ENCODE peak calls at places on chromosomes 3 and 15, in nine cellular contexts. One of them, this sample, is unnamed.

GRCh38 chr3:117788086-117788485 is 1078.5 kb downstream of the TUSC7 start:
- DNase-seq in kidney epithelial cell: peak
- DNase-seq in Kasumi-1: no peak
- DNase-seq in SK-N-SH: no peak
- DNase-seq in stimulated activated CD8-positive, alpha-beta memory T cell treated with anti-CD3 and anti-CD28 coated beads, Interleukin-7, amount 100 ng/mL, for 1 hour: no peak
- DNase-seq in suprapubic skin: no peak
- DNase-seq in iPS DF 19.7: no peak
- DNase-seq in CD4-positive, alpha-beta memory T cell: no peak
- DNase-seq in H4: peak
- DNase-seq in this sample: no peak

GRCh38 chr3:177624523-177625495 is 427.5 kb upstream of the TBL1XR1 start:
- DNase-seq in kidney epithelial cell: no peak
- DNase-seq in Kasumi-1: no peak
- DNase-seq in SK-N-SH: no peak
- DNase-seq in stimulated activated CD8-positive, alpha-beta memory T cell treated with anti-CD3 and anti-CD28 coated beads, Interleukin-7, amount 100 ng/mL, for 1 hour: no peak
- DNase-seq in suprapubic skin: no peak
- DNase-seq in iPS DF 19.7: no peak
- DNase-seq in CD4-positive, alpha-beta memory T cell: no peak
- DNase-seq in H4: no peak
- DNase-seq in this sample: no peak

GRCh38 chr3:30440147-30440604 is 166.2 kb upstream of the TGFBR2 start:
- DNase-seq in kidney epithelial cell: no peak
- DNase-seq in Kasumi-1: no peak
- DNase-seq in SK-N-SH: no peak
- DNase-seq in stimulated activated CD8-positive, alpha-beta memory T cell treated with anti-CD3 and anti-CD28 coated beads, Interleukin-7, amount 100 ng/mL, for 1 hour: no peak
- DNase-seq in suprapubic skin: no peak
- DNase-seq in iPS DF 19.7: no peak
- DNase-seq in CD4-positive, alpha-beta memory T cell: no peak
- DNase-seq in H4: no peak
- DNase-seq in this sample: no peak

GRCh38 chr3:135896613-135897012 is 68.9 kb upstream of the PPP2R3A start:
- DNase-seq in kidney epithelial cell: peak
- DNase-seq in Kasumi-1: no peak
- DNase-seq in SK-N-SH: no peak
- DNase-seq in stimulated activated CD8-positive, alpha-beta memory T cell treated with anti-CD3 and anti-CD28 coated beads, Interleukin-7, amount 100 ng/mL, for 1 hour: no peak
- DNase-seq in suprapubic skin: no peak
- DNase-seq in iPS DF 19.7: no peak
- DNase-seq in CD4-positive, alpha-beta memory T cell: no peak
- DNase-seq in H4: no peak
- DNase-seq in this sample: no peak

GRCh38 chr3:146469206-146470017 is at the start of gene PLSCR2:
- DNase-seq in kidney epithelial cell: peak
- DNase-seq in Kasumi-1: no peak
- DNase-seq in SK-N-SH: peak
- DNase-seq in stimulated activated CD8-positive, alpha-beta memory T cell treated with anti-CD3 and anti-CD28 coated beads, Interleukin-7, amount 100 ng/mL, for 1 hour: peak
- DNase-seq in suprapubic skin: peak
- DNase-seq in iPS DF 19.7: peak
- DNase-seq in CD4-positive, alpha-beta memory T cell: peak
- DNase-seq in H4: no peak
- DNase-seq in this sample: no peak

GRCh38 chr3:139327861-139328260 is 16.0 kb upstream of the MRPS22 start:
- DNase-seq in kidney epithelial cell: no peak
- DNase-seq in Kasumi-1: peak
- DNase-seq in SK-N-SH: no peak
- DNase-seq in stimulated activated CD8-positive, alpha-beta memory T cell treated with anti-CD3 and anti-CD28 coated beads, Interleukin-7, amount 100 ng/mL, for 1 hour: no peak
- DNase-seq in suprapubic skin: no peak
- DNase-seq in iPS DF 19.7: no peak
- DNase-seq in CD4-positive, alpha-beta memory T cell: no peak
- DNase-seq in H4: no peak
- DNase-seq in this sample: no peak

GRCh38 chr3:58962816-58963215 is 87.0 kb downstream of the CFAP20DC start:
- DNase-seq in kidney epithelial cell: no peak
- DNase-seq in Kasumi-1: no peak
- DNase-seq in SK-N-SH: no peak
- DNase-seq in stimulated activated CD8-positive, alpha-beta memory T cell treated with anti-CD3 and anti-CD28 coated beads, Interleukin-7, amount 100 ng/mL, for 1 hour: no peak
- DNase-seq in suprapubic skin: no peak
- DNase-seq in iPS DF 19.7: no peak
- DNase-seq in CD4-positive, alpha-beta memory T cell: no peak
- DNase-seq in H4: no peak
- DNase-seq in this sample: no peak

GRCh38 chr15:76898102-76898501 is 7.0 kb downstream of the SCAPER start:
- DNase-seq in kidney epithelial cell: no peak
- DNase-seq in Kasumi-1: no peak
- DNase-seq in SK-N-SH: no peak
- DNase-seq in stimulated activated CD8-positive, alpha-beta memory T cell treated with anti-CD3 and anti-CD28 coated beads, Interleukin-7, amount 100 ng/mL, for 1 hour: no peak
- DNase-seq in suprapubic skin: no peak
- DNase-seq in iPS DF 19.7: no peak
- DNase-seq in CD4-positive, alpha-beta memory T cell: no peak
- DNase-seq in H4: no peak
- DNase-seq in this sample: no peak

GRCh38 chr3:161081675-161082462 is 23.3 kb downstream of the B3GALNT1 start:
- DNase-seq in kidney epithelial cell: no peak
- DNase-seq in Kasumi-1: no peak
- DNase-seq in SK-N-SH: no peak
- DNase-seq in stimulated activated CD8-positive, alpha-beta memory T cell treated with anti-CD3 and anti-CD28 coated beads, Interleukin-7, amount 100 ng/mL, for 1 hour: no peak
- DNase-seq in suprapubic skin: no peak
- DNase-seq in iPS DF 19.7: no peak
- DNase-seq in CD4-positive, alpha-beta memory T cell: no peak
- DNase-seq in H4: no peak
- DNase-seq in this sample: no peak

GRCh38 chr15:36024066-36024465 is 478.1 kb upstream of the DPH6 start:
- DNase-seq in kidney epithelial cell: no peak
- DNase-seq in Kasumi-1: no peak
- DNase-seq in SK-N-SH: no peak
- DNase-seq in stimulated activated CD8-positive, alpha-beta memory T cell treated with anti-CD3 and anti-CD28 coated beads, Interleukin-7, amount 100 ng/mL, for 1 hour: no peak
- DNase-seq in suprapubic skin: no peak
- DNase-seq in iPS DF 19.7: no peak
- DNase-seq in CD4-positive, alpha-beta memory T cell: no peak
- DNase-seq in H4: no peak
- DNase-seq in this sample: no peak

GRCh38 chr3:52787246-52787645 is 7.3 kb upstream of the ITIH3 start:
- DNase-seq in kidney epithelial cell: no peak
- DNase-seq in Kasumi-1: no peak
- DNase-seq in SK-N-SH: no peak
- DNase-seq in stimulated activated CD8-positive, alpha-beta memory T cell treated with anti-CD3 and anti-CD28 coated beads, Interleukin-7, amount 100 ng/mL, for 1 hour: no peak
- DNase-seq in suprapubic skin: peak
- DNase-seq in iPS DF 19.7: no peak
- DNase-seq in CD4-positive, alpha-beta memory T cell: no peak
- DNase-seq in H4: no peak
- DNase-seq in this sample: no peak

GRCh38 chr3:186596568-186597287 is 16.1 kb upstream of the AHSG start:
- DNase-seq in kidney epithelial cell: no peak
- DNase-seq in Kasumi-1: no peak
- DNase-seq in SK-N-SH: no peak
- DNase-seq in stimulated activated CD8-positive, alpha-beta memory T cell treated with anti-CD3 and anti-CD28 coated beads, Interleukin-7, amount 100 ng/mL, for 1 hour: no peak
- DNase-seq in suprapubic skin: no peak
- DNase-seq in iPS DF 19.7: peak
- DNase-seq in CD4-positive, alpha-beta memory T cell: no peak
- DNase-seq in H4: peak
- DNase-seq in this sample: no peak

GRCh38 chr15:63492541-63493077 is 11.8 kb upstream of the USP3 start:
- DNase-seq in kidney epithelial cell: no peak
- DNase-seq in Kasumi-1: no peak
- DNase-seq in SK-N-SH: no peak
- DNase-seq in stimulated activated CD8-positive, alpha-beta memory T cell treated with anti-CD3 and anti-CD28 coated beads, Interleukin-7, amount 100 ng/mL, for 1 hour: no peak
- DNase-seq in suprapubic skin: no peak
- DNase-seq in iPS DF 19.7: no peak
- DNase-seq in CD4-positive, alpha-beta memory T cell: no peak
- DNase-seq in H4: peak
- DNase-seq in this sample: no peak

GRCh38 chr3:71127463-71128243 is 455.9 kb downstream of the FOXP1 start:
- DNase-seq in kidney epithelial cell: no peak
- DNase-seq in Kasumi-1: no peak
- DNase-seq in SK-N-SH: no peak
- DNase-seq in stimulated activated CD8-positive, alpha-beta memory T cell treated with anti-CD3 and anti-CD28 coated beads, Interleukin-7, amount 100 ng/mL, for 1 hour: no peak
- DNase-seq in suprapubic skin: no peak
- DNase-seq in iPS DF 19.7: no peak
- DNase-seq in CD4-positive, alpha-beta memory T cell: peak
- DNase-seq in H4: peak
- DNase-seq in this sample: no peak

GRCh38 chr3:171285287-171285686 is 174.9 kb downstream of the TNIK start:
- DNase-seq in kidney epithelial cell: no peak
- DNase-seq in Kasumi-1: no peak
- DNase-seq in SK-N-SH: no peak
- DNase-seq in stimulated activated CD8-positive, alpha-beta memory T cell treated with anti-CD3 and anti-CD28 coated beads, Interleukin-7, amount 100 ng/mL, for 1 hour: no peak
- DNase-seq in suprapubic skin: no peak
- DNase-seq in iPS DF 19.7: no peak
- DNase-seq in CD4-positive, alpha-beta memory T cell: no peak
- DNase-seq in H4: no peak
- DNase-seq in this sample: no peak

GRCh38 chr15:61796056-61796455 is 264.2 kb downstream of the VPS13C start:
- DNase-seq in kidney epithelial cell: no peak
- DNase-seq in Kasumi-1: no peak
- DNase-seq in SK-N-SH: no peak
- DNase-seq in stimulated activated CD8-positive, alpha-beta memory T cell treated with anti-CD3 and anti-CD28 coated beads, Interleukin-7, amount 100 ng/mL, for 1 hour: no peak
- DNase-seq in suprapubic skin: no peak
- DNase-seq in iPS DF 19.7: no peak
- DNase-seq in CD4-positive, alpha-beta memory T cell: no peak
- DNase-seq in H4: no peak
- DNase-seq in this sample: no peak

GRCh38 chr3:149555941-149556340 is 81.4 kb downstream of the TM4SF4 start:
- DNase-seq in kidney epithelial cell: no peak
- DNase-seq in Kasumi-1: no peak
- DNase-seq in SK-N-SH: no peak
- DNase-seq in stimulated activated CD8-positive, alpha-beta memory T cell treated with anti-CD3 and anti-CD28 coated beads, Interleukin-7, amount 100 ng/mL, for 1 hour: no peak
- DNase-seq in suprapubic skin: no peak
- DNase-seq in iPS DF 19.7: no peak
- DNase-seq in CD4-positive, alpha-beta memory T cell: no peak
- DNase-seq in H4: peak
- DNase-seq in this sample: no peak

GRCh38 chr15:30675126-30675525 is 49.2 kb downstream of the ARHGAP11B start:
- DNase-seq in kidney epithelial cell: no peak
- DNase-seq in Kasumi-1: no peak
- DNase-seq in SK-N-SH: no peak
- DNase-seq in stimulated activated CD8-positive, alpha-beta memory T cell treated with anti-CD3 and anti-CD28 coated beads, Interleukin-7, amount 100 ng/mL, for 1 hour: no peak
- DNase-seq in suprapubic skin: no peak
- DNase-seq in iPS DF 19.7: no peak
- DNase-seq in CD4-positive, alpha-beta memory T cell: no peak
- DNase-seq in H4: no peak
- DNase-seq in this sample: no peak

GRCh38 chr3:41000471-41000870 is 198.8 kb upstream of the CTNNB1 start:
- DNase-seq in kidney epithelial cell: no peak
- DNase-seq in Kasumi-1: no peak
- DNase-seq in SK-N-SH: no peak
- DNase-seq in stimulated activated CD8-positive, alpha-beta memory T cell treated with anti-CD3 and anti-CD28 coated beads, Interleukin-7, amount 100 ng/mL, for 1 hour: no peak
- DNase-seq in suprapubic skin: no peak
- DNase-seq in iPS DF 19.7: no peak
- DNase-seq in CD4-positive, alpha-beta memory T cell: no peak
- DNase-seq in H4: no peak
- DNase-seq in this sample: no peak

GRCh38 chr15:33132722-33133345 is 61.7 kb downstream of the FMN1 start:
- DNase-seq in kidney epithelial cell: no peak
- DNase-seq in Kasumi-1: peak
- DNase-seq in SK-N-SH: peak
- DNase-seq in stimulated activated CD8-positive, alpha-beta memory T cell treated with anti-CD3 and anti-CD28 coated beads, Interleukin-7, amount 100 ng/mL, for 1 hour: no peak
- DNase-seq in suprapubic skin: no peak
- DNase-seq in iPS DF 19.7: peak
- DNase-seq in CD4-positive, alpha-beta memory T cell: no peak
- DNase-seq in H4: peak
- DNase-seq in this sample: no peak

GRCh38 chr3:194872669-194872977 is 186.9 kb downstream of the FAM43A start:
- DNase-seq in kidney epithelial cell: no peak
- DNase-seq in Kasumi-1: no peak
- DNase-seq in SK-N-SH: no peak
- DNase-seq in stimulated activated CD8-positive, alpha-beta memory T cell treated with anti-CD3 and anti-CD28 coated beads, Interleukin-7, amount 100 ng/mL, for 1 hour: no peak
- DNase-seq in suprapubic skin: no peak
- DNase-seq in iPS DF 19.7: peak
- DNase-seq in CD4-positive, alpha-beta memory T cell: no peak
- DNase-seq in H4: no peak
- DNase-seq in this sample: no peak

GRCh38 chr3:120102674-120103073 is 8.4 kb upstream of the GSK3B start:
- DNase-seq in kidney epithelial cell: no peak
- DNase-seq in Kasumi-1: no peak
- DNase-seq in SK-N-SH: no peak
- DNase-seq in stimulated activated CD8-positive, alpha-beta memory T cell treated with anti-CD3 and anti-CD28 coated beads, Interleukin-7, amount 100 ng/mL, for 1 hour: no peak
- DNase-seq in suprapubic skin: no peak
- DNase-seq in iPS DF 19.7: no peak
- DNase-seq in CD4-positive, alpha-beta memory T cell: no peak
- DNase-seq in H4: no peak
- DNase-seq in this sample: no peak

GRCh38 chr3:41200669-41201021 is 1.3 kb downstream of the CTNNB1 start:
- DNase-seq in kidney epithelial cell: no peak
- DNase-seq in Kasumi-1: peak
- DNase-seq in SK-N-SH: no peak
- DNase-seq in stimulated activated CD8-positive, alpha-beta memory T cell treated with anti-CD3 and anti-CD28 coated beads, Interleukin-7, amount 100 ng/mL, for 1 hour: no peak
- DNase-seq in suprapubic skin: no peak
- DNase-seq in iPS DF 19.7: no peak
- DNase-seq in CD4-positive, alpha-beta memory T cell: peak
- DNase-seq in H4: no peak
- DNase-seq in this sample: no peak

GRCh38 chr3:51391566-51392300 is 648 bp downstream of the RBM15B start:
- DNase-seq in kidney epithelial cell: no peak
- DNase-seq in Kasumi-1: no peak
- DNase-seq in SK-N-SH: peak
- DNase-seq in stimulated activated CD8-positive, alpha-beta memory T cell treated with anti-CD3 and anti-CD28 coated beads, Interleukin-7, amount 100 ng/mL, for 1 hour: no peak
- DNase-seq in suprapubic skin: peak
- DNase-seq in iPS DF 19.7: no peak
- DNase-seq in CD4-positive, alpha-beta memory T cell: peak
- DNase-seq in H4: no peak
- DNase-seq in this sample: no peak

GRCh38 chr3:65894126-65894525 is 144.6 kb downstream of the MAGI1 start:
- DNase-seq in kidney epithelial cell: no peak
- DNase-seq in Kasumi-1: no peak
- DNase-seq in SK-N-SH: no peak
- DNase-seq in stimulated activated CD8-positive, alpha-beta memory T cell treated with anti-CD3 and anti-CD28 coated beads, Interleukin-7, amount 100 ng/mL, for 1 hour: no peak
- DNase-seq in suprapubic skin: no peak
- DNase-seq in iPS DF 19.7: no peak
- DNase-seq in CD4-positive, alpha-beta memory T cell: no peak
- DNase-seq in H4: no peak
- DNase-seq in this sample: no peak

GRCh38 chr15:80743189-80743833 is 35.9 kb upstream of the CEMIP start:
- DNase-seq in kidney epithelial cell: no peak
- DNase-seq in Kasumi-1: no peak
- DNase-seq in SK-N-SH: no peak
- DNase-seq in stimulated activated CD8-positive, alpha-beta memory T cell treated with anti-CD3 and anti-CD28 coated beads, Interleukin-7, amount 100 ng/mL, for 1 hour: no peak
- DNase-seq in suprapubic skin: no peak
- DNase-seq in iPS DF 19.7: no peak
- DNase-seq in CD4-positive, alpha-beta memory T cell: no peak
- DNase-seq in H4: peak
- DNase-seq in this sample: no peak

GRCh38 chr3:150359381-150359780 is 48.7 kb upstream of the TSC22D2 start:
- DNase-seq in kidney epithelial cell: no peak
- DNase-seq in Kasumi-1: no peak
- DNase-seq in SK-N-SH: no peak
- DNase-seq in stimulated activated CD8-positive, alpha-beta memory T cell treated with anti-CD3 and anti-CD28 coated beads, Interleukin-7, amount 100 ng/mL, for 1 hour: no peak
- DNase-seq in suprapubic skin: no peak
- DNase-seq in iPS DF 19.7: no peak
- DNase-seq in CD4-positive, alpha-beta memory T cell: no peak
- DNase-seq in H4: no peak
- DNase-seq in this sample: no peak

GRCh38 chr15:58551084-58551763 is 119.4 kb downstream of the LIPC start:
- DNase-seq in kidney epithelial cell: no peak
- DNase-seq in Kasumi-1: no peak
- DNase-seq in SK-N-SH: no peak
- DNase-seq in stimulated activated CD8-positive, alpha-beta memory T cell treated with anti-CD3 and anti-CD28 coated beads, Interleukin-7, amount 100 ng/mL, for 1 hour: no peak
- DNase-seq in suprapubic skin: no peak
- DNase-seq in iPS DF 19.7: no peak
- DNase-seq in CD4-positive, alpha-beta memory T cell: no peak
- DNase-seq in H4: peak
- DNase-seq in this sample: peak

GRCh38 chr15:73009306-73010091 is 42.8 kb upstream of the NEO1 start:
- DNase-seq in kidney epithelial cell: no peak
- DNase-seq in Kasumi-1: no peak
- DNase-seq in SK-N-SH: no peak
- DNase-seq in stimulated activated CD8-positive, alpha-beta memory T cell treated with anti-CD3 and anti-CD28 coated beads, Interleukin-7, amount 100 ng/mL, for 1 hour: no peak
- DNase-seq in suprapubic skin: no peak
- DNase-seq in iPS DF 19.7: no peak
- DNase-seq in CD4-positive, alpha-beta memory T cell: no peak
- DNase-seq in H4: no peak
- DNase-seq in this sample: no peak

GRCh38 chr3:127426444-127427168 is 138.8 kb upstream of the PRR20G start:
- DNase-seq in kidney epithelial cell: no peak
- DNase-seq in Kasumi-1: no peak
- DNase-seq in SK-N-SH: no peak
- DNase-seq in stimulated activated CD8-positive, alpha-beta memory T cell treated with anti-CD3 and anti-CD28 coated beads, Interleukin-7, amount 100 ng/mL, for 1 hour: no peak
- DNase-seq in suprapubic skin: no peak
- DNase-seq in iPS DF 19.7: no peak
- DNase-seq in CD4-positive, alpha-beta memory T cell: no peak
- DNase-seq in H4: no peak
- DNase-seq in this sample: peak

GRCh38 chr3:128323206-128324081 is 143.2 kb downstream of the DNAJB8 start:
- DNase-seq in kidney epithelial cell: no peak
- DNase-seq in Kasumi-1: no peak
- DNase-seq in SK-N-SH: no peak
- DNase-seq in stimulated activated CD8-positive, alpha-beta memory T cell treated with anti-CD3 and anti-CD28 coated beads, Interleukin-7, amount 100 ng/mL, for 1 hour: no peak
- DNase-seq in suprapubic skin: peak
- DNase-seq in iPS DF 19.7: no peak
- DNase-seq in CD4-positive, alpha-beta memory T cell: no peak
- DNase-seq in H4: no peak
- DNase-seq in this sample: no peak